ENCODE peak calls at places on chromosomes 2 and 18, in four cellular contexts. One of them, this sample, is unnamed.

GRCh38 chr2:104733544-104733943 is 120.4 kb upstream of the POU3F3 start:
- DNase-seq in neural progenitor cell: peak; percentile 60
- DNase-seq in HCT116: peak; percentile 36
- DNase-seq in GM23338: peak; percentile 81
- DNase-seq in this sample: no peak

GRCh38 chr2:183729380-183729779 is 605.1 kb downstream of the NUP35 start:
- DNase-seq in neural progenitor cell: no peak
- DNase-seq in HCT116: no peak
- DNase-seq in GM23338: no peak
- DNase-seq in this sample: no peak

GRCh38 chr18:69365658-69366057 is 35.0 kb upstream of the DOK6 start:
- DNase-seq in neural progenitor cell: peak; percentile 24
- DNase-seq in HCT116: no peak
- DNase-seq in GM23338: peak; percentile 50
- DNase-seq in this sample: no peak

GRCh38 chr2:72148391-72148974 is 821 bp upstream of the CYP26B1 start:
- DNase-seq in neural progenitor cell: peak; percentile 73
- DNase-seq in HCT116: no peak
- DNase-seq in GM23338: peak; percentile 41
- DNase-seq in this sample: peak; percentile 52

GRCh38 chr2:24411488-24412146 is 51.3 kb upstream of the ITSN2 start:
- DNase-seq in neural progenitor cell: peak; percentile 92
- DNase-seq in HCT116: no peak
- DNase-seq in GM23338: peak; percentile 41
- DNase-seq in this sample: no peak

GRCh38 chr18:8797206-8797605 is 91.8 kb downstream of the MTCL1 start:
- DNase-seq in neural progenitor cell: no peak
- DNase-seq in HCT116: no peak
- DNase-seq in GM23338: no peak
- DNase-seq in this sample: peak; percentile 63

GRCh38 chr18:25826823-25827617 is 263.4 kb downstream of the SS18 start:
- DNase-seq in neural progenitor cell: no peak
- DNase-seq in HCT116: no peak
- DNase-seq in GM23338: no peak
- DNase-seq in this sample: peak; percentile 48

GRCh38 chr18:63043516-63043915 is 276.1 kb downstream of the BCL2 start:
- DNase-seq in neural progenitor cell: no peak
- DNase-seq in HCT116: no peak
- DNase-seq in GM23338: no peak
- DNase-seq in this sample: peak; percentile 51

GRCh38 chr18:23547806-23548205 is 38.5 kb downstream of the NPC1 start:
- DNase-seq in neural progenitor cell: no peak
- DNase-seq in HCT116: peak; percentile 19
- DNase-seq in GM23338: no peak
- DNase-seq in this sample: peak; percentile 76

GRCh38 chr2:201643216-201643651 is at the start of gene TMEM237:
- DNase-seq in neural progenitor cell: peak; percentile 76
- DNase-seq in HCT116: peak; percentile 6
- DNase-seq in GM23338: peak; percentile 56
- DNase-seq in this sample: peak; percentile 80

GRCh38 chr2:26537826-26538475 is 60.0 kb upstream of the OTOF start:
- DNase-seq in neural progenitor cell: no peak
- DNase-seq in HCT116: no peak
- DNase-seq in GM23338: no peak
- DNase-seq in this sample: no peak

GRCh38 chr18:24436939-24437338 is 10.5 kb downstream of the IMPACT start:
- DNase-seq in neural progenitor cell: no peak
- DNase-seq in HCT116: no peak
- DNase-seq in GM23338: no peak
- DNase-seq in this sample: no peak

GRCh38 chr2:177393381-177393780 is 808 bp downstream of the AGPS start:
- DNase-seq in neural progenitor cell: peak; percentile 4
- DNase-seq in HCT116: no peak
- DNase-seq in GM23338: no peak
- DNase-seq in this sample: peak; percentile 38

GRCh38 chr2:207475546-207475945 is 54.2 kb upstream of the CREB1 start:
- DNase-seq in neural progenitor cell: no peak
- DNase-seq in HCT116: no peak
- DNase-seq in GM23338: no peak
- DNase-seq in this sample: peak; percentile 61

GRCh38 chr18:7272268-7273049 is 41.6 kb downstream of the LRRC30 start:
- DNase-seq in neural progenitor cell: peak; percentile 89
- DNase-seq in HCT116: no peak
- DNase-seq in GM23338: peak; percentile 89
- DNase-seq in this sample: peak; percentile 86

GRCh38 chr2:108987111-108987510 is 1.9 kb downstream of the EDAR start:
- DNase-seq in neural progenitor cell: no peak
- DNase-seq in HCT116: no peak
- DNase-seq in GM23338: no peak
- DNase-seq in this sample: no peak

GRCh38 chr2:43542285-43542933 is 53.4 kb downstream of the THADA start:
- DNase-seq in neural progenitor cell: peak; percentile 27
- DNase-seq in HCT116: peak; percentile 18
- DNase-seq in GM23338: peak; percentile 42
- DNase-seq in this sample: peak; percentile 77

GRCh38 chr2:169080250-169081035 is 11.1 kb downstream of the DHRS9 start:
- DNase-seq in neural progenitor cell: no peak
- DNase-seq in HCT116: no peak
- DNase-seq in GM23338: no peak
- DNase-seq in this sample: no peak

GRCh38 chr18:60894254-60894945 is 438.8 kb upstream of the CDH20 start:
- DNase-seq in neural progenitor cell: no peak
- DNase-seq in HCT116: no peak
- DNase-seq in GM23338: no peak
- DNase-seq in this sample: no peak

GRCh38 chr2:105794926-105795574 is 50.3 kb downstream of the NCK2 start:
- DNase-seq in neural progenitor cell: no peak
- DNase-seq in HCT116: no peak
- DNase-seq in GM23338: no peak
- DNase-seq in this sample: no peak
- H3K4me3 ChIP-seq in neural progenitor cell: no peak overlapping the region
- H3K4me3 ChIP-seq in HCT116: no peak overlapping the region
- H3K4me3 ChIP-seq in GM23338: no peak overlapping the region
- H3K4me3 ChIP-seq in this sample: no peak overlapping the region

DNA sequence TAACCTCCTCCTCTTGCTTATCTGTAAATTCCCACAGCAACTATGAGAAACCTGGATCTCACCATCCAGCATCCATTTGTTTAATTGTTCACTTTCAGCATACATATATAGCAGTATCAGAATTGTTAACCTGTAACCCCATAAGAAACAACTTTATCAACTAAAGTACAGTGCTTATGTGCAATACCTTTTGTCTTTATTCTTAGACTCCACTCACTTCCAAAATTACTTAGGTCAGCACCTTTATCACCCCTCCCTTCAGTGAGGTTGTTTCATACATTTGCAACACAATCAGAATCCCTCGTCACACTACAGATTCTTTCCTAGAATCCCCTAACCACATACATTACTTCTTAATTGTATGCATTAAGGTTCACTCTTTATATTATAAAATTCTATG is 225.9 kb upstream of the NCKAP5 start:
- DNase-seq in neural progenitor cell: no peak
- DNase-seq in HCT116: no peak
- DNase-seq in GM23338: no peak
- DNase-seq in this sample: no peak
- H3K27ac ChIP-seq in neural progenitor cell: no peak overlapping the region
- H3K27ac ChIP-seq in HCT116: no peak overlapping the region
- H3K27ac ChIP-seq in GM23338: no peak overlapping the region
- H3K27ac ChIP-seq in this sample: no peak overlapping the region

DNA sequence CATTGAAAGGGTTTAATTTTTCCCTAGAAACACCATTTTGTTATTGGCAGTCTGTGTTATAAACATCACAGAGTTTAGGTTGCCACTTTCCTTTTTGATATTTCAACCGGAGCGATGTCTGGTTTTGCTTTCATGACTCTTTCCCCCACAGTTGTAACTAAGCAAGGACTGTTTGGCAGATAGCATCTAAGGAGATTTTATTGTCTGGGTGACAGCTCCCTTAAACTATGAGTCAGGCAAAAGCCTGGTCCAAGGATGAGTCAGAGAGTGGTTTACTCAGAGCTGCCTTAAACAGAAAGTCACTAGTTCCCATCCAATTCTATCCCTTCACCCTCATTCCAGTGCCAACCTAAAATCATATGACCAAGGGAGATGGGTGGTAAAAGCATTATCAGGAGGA is 341.6 kb upstream of the VWC2L start:
- DNase-seq in neural progenitor cell: no peak
- DNase-seq in HCT116: peak; percentile 83
- DNase-seq in GM23338: no peak
- DNase-seq in this sample: peak; percentile 96
- TF ChIP-seq EZH2phosphoT487 in neural progenitor cell: no peak
- TF ChIP-seq EZH2phosphoT487 in HCT116: no peak
- TF ChIP-seq EZH2phosphoT487 in GM23338: no peak
- TF ChIP-seq EZH2phosphoT487 in this sample: no peak

GRCh38 chr2:159921752-159922404 is 123.9 kb upstream of the CD302 start:
- DNase-seq in neural progenitor cell: peak; percentile 91
- DNase-seq in HCT116: peak; percentile 52
- DNase-seq in GM23338: peak; percentile 96
- DNase-seq in this sample: peak; percentile 80
- H3K4me3 ChIP-seq in neural progenitor cell: no peak overlapping the region
- H3K4me3 ChIP-seq in HCT116: peak overlapping the region; percentile 15
- H3K4me3 ChIP-seq in GM23338: peak overlapping the region; percentile 43
- H3K4me3 ChIP-seq in this sample: no peak overlapping the region